ENCODE peak calls at places on chromosomes 3 and 15, in six cellular contexts. P is heart right ventricle; Y is CD8-positive, alpha-beta T cell; Z is left ventricle myocardium inferior; A is thyroid gland; U is upper lobe of right lung. T is an unnamed sample.

GRCh38 chr3:127342735-127343134 is 54.9 kb upstream of the PRR20G start:
- DNase-seq in U (no peak), P (no peak), A (no peak), Y (no peak), Z (no peak), T (no peak)

GRCh38 chr3:185549651-185550111 is 2.7 kb downstream of the LIPH start:
- DNase-seq in P (no peak), Z (no peak), A (no peak), Y (no peak), U (no peak), T (peak; percentile 15)

GRCh38 chr3:106013971-106014370 is 145.2 kb upstream of the CBLB start:
- DNase-seq in Y (no peak), U (no peak), P (no peak), A (no peak), Z (no peak), T (no peak)

GRCh38 chr15:22873204-22873701 is 34.8 kb downstream of the NIPA2 start:
- DNase-seq in P (no peak), Y (no peak), Z (no peak), A (peak; percentile 48), U (no peak), T (peak; percentile 52)

GRCh38 chr15:29838352-29839010 is 16.2 kb upstream of the TJP1 start:
- DNase-seq in A (no peak), U (no peak), P (no peak), Z (no peak), Y (no peak), T (no peak)

GRCh38 chr3:30266536-30266935 is 339.9 kb upstream of the TGFBR2 start:
- DNase-seq in A (no peak), U (no peak), Y (no peak), Z (no peak), P (no peak), T (no peak)

GRCh38 chr15:96549136-96549535 is 218.6 kb downstream of the NR2F2 start:
- DNase-seq in P (no peak), U (no peak), Y (no peak), A (no peak), Z (no peak), T (no peak)

GRCh38 chr15:50355612-50355905 is 561 bp upstream of the GABPB1 start:
- DNase-seq in U (no peak), P (no peak), A (no peak), Z (no peak), Y (no peak), T (no peak)

GRCh38 chr15:95175914-95176658 is 944.7 kb downstream of the MCTP2 start:
- DNase-seq in A (no peak), U (no peak), Z (no peak), Y (no peak), P (no peak), T (no peak)

GRCh38 chr3:164984947-164985346 is 93.3 kb downstream of the SI start:
- DNase-seq in Z (no peak), P (no peak), U (no peak), Y (no peak), A (no peak), T (no peak)

GRCh38 chr15:56001476-56002078 is 8.2 kb upstream of the NEDD4 start:
- DNase-seq in Y (no peak), A (no peak), P (no peak), Z (no peak), U (no peak), T (no peak)

GRCh38 chr3:190877925-190878324 is 15.4 kb upstream of the GMNC start:
- DNase-seq in P (no peak), A (no peak), Y (no peak), U (no peak), Z (no peak), T (no peak)

GRCh38 chr3:44337253-44337652 is 1.3 kb upstream of the TCAIM start:
- DNase-seq in Z (no peak), P (no peak), A (no peak), U (no peak), Y (no peak), T (no peak)

DNA sequence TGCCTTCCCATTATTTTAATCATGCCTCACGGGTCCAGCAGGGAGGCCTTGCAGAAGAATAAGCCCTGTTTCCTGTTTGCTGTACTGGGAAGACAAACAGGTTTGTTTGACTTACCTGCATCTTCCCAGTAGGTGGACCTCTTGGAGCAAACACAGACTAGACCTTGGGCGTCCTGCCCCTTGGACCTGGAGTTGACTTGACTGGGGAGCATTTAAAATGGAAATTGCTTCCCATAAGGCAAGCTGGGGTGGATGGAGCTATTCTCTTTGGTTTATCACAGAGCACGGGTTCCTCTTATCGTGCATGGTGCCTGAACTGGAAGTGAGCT is 151.4 kb downstream of the RPLP1 start:
- DNase-seq in Y (no peak), A (no peak), Z (no peak), U (no peak), P (no peak), T (no peak)
- TF ChIP-seq CTCF in Y (no peak), A (no peak), Z (no peak), U (no peak), P (no peak), T (no peak)

DNA sequence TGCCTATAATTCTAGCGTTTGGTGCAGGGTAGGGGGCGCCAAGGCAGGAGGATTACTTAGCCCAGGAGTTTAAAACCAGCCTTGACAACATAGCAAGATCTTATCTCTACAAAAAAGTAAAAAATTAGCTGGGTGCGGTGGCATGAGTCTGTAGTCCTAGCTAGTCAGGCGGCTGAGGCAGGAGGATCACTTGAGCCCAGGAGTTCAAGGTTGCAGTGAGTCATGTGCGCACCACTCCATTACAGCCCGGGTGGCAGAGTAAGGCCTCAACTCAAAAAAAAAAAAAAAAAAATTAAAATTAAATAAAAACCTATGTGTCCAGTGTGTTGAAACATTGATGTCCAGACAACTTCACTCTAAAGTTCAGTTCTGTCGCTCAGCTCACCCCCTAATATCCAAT is 78.2 kb upstream of the SOX2 start:
- DNase-seq in A (no peak), P (no peak), U (no peak), Z (no peak), Y (no peak), T (no peak)
- H3K36me3 ChIP-seq in A (no peaks in the 10 kb centered on the region), P (no peaks in the 10 kb centered on the region), U (no peaks in the 10 kb centered on the region), Z (no peaks in the 10 kb centered on the region), Y (no peaks in the 10 kb centered on the region), T (no peaks in the 10 kb centered on the region)

GRCh38 chr3:40618158-40618557 is 93.4 kb downstream of the ZNF621 start:
- DNase-seq in Y (no peak), P (no peak), A (no peak), U (no peak), Z (no peak), T (no peak)
- TF ChIP-seq CTCF in Y (no peak), P (no peak), A (no peak), U (no peak), Z (no peak), T (no peak)

GRCh38 chr3:183074881-183075280 is 24.4 kb downstream of the MCCC1 start:
- DNase-seq in Z (no peak), U (no peak), Y (no peak), P (no peak), A (no peak), T (no peak)
- H3K36me3 ChIP-seq in Z (peaks cover 52% of the 10 kb centered on the region), U (peaks cover 37% of the 10 kb centered on the region), Y (no peaks in the 10 kb centered on the region), P (peaks cover 51% of the 10 kb centered on the region), A (peaks cover 19% of the 10 kb centered on the region), T (peaks cover 67% of the 10 kb centered on the region)

GRCh38 chr3:132721479-132722164 is 587 bp downstream of the NPHP3 start:
- DNase-seq in P (peak; percentile 60), Z (peak; percentile 70), A (peak; percentile 75), Y (peak; percentile 46), U (peak; percentile 88), T (peak; percentile 89)
- TF ChIP-seq CTCF in P (peak; percentile 12), Z (peak; percentile 64), A (peak; percentile 15), Y (no peak), U (peak; percentile 38), T (no peak)

GRCh38 chr3:155369735-155370134 is 76.3 kb upstream of the STRIT1 start:
- DNase-seq in Z (no peak), A (no peak), U (no peak), Y (no peak), P (no peak), T (no peak)

GRCh38 chr3:155370198-155370597 is 76.7 kb upstream of the STRIT1 start:
- DNase-seq in P (peak; percentile 62), Z (peak; percentile 68), Y (no peak), U (no peak), A (peak; percentile 77), T (no peak)

GRCh38 chr3:155367510-155367909 is 74.0 kb upstream of the STRIT1 start:
- DNase-seq in P (no peak), Z (no peak), Y (no peak), U (no peak), A (no peak), T (no peak)

GRCh38 chr3:155369244-155369643 is 75.8 kb upstream of the STRIT1 start:
- DNase-seq in Y (no peak), A (no peak), P (no peak), Z (no peak), U (no peak), T (no peak)

DNA sequence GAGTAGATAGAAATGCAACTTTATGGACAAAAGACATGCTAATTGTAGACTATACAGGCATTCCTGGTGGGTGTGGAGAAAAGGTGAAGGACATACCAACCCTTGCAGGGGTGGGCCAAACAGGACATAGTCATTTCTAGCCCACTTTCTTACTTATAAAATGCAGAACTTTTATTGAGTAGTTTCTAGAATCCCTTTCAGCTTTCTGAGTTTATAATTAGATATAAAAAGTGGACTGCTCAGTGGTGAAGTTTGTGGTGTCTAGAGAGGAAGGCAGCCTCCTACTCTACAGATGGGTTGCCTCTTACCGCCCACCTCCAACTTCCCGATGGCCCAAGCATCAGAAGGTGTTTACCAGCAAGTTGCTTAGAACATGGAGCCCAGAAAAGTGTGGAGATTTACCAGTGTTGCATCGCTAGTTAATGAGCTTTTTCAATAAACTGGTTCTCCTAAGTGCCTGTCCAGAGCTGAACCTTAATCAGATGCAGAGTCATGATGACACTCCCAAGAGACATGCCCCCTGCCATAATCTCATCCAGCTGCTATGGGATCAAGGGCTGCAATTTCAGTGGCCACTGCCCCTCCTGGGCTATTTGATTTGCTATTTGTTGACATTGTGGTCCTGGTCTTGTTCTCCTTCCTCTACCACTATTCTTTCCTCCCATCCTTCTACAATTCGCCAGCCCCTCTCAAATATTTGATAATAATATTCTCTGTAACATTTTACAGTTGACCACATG is 77.5 kb upstream of the STRIT1 start:
- DNase-seq in Z (no peak), A (no peak), Y (no peak), P (no peak), U (no peak), T (no peak)
- H3K36me3 ChIP-seq in Z (no peaks in the 10 kb centered on the region), A (no peaks in the 10 kb centered on the region), Y (no peaks in the 10 kb centered on the region), P (no peaks in the 10 kb centered on the region), U (no peaks in the 10 kb centered on the region), T (no peaks in the 10 kb centered on the region)

GRCh38 chr3:152835311-152836102 is 576 bp downstream of the P2RY1 start:
- DNase-seq in Z (peak; percentile 71), Y (no peak), A (peak; percentile 57), U (peak; percentile 91), P (peak; percentile 61), T (peak; percentile 84)
- TF ChIP-seq CTCF in Z (peak; percentile 35), Y (no peak), A (no peak), U (peak; percentile 45), P (no peak), T (no peak)

DNA sequence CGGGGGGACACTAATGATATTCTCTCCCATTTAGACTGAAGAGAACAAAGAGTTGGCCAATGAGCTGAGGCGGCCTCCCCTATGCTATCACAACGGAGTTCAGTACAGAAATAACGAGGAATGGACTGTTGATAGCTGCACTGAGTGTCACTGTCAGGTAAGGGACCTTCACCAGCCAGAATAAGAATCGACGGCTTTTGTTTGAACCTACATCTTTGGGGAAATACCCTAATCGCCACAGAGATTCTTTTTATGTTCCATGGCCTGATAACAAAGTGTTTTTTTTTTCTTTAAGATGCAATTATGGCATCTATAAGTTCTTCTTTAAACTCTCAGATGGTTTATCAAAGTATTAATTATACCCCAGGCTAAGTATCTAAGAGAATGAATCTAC is 3.4 kb downstream of the THBS1 start:
- DNase-seq in U (no peak), Y (no peak), Z (no peak), P (no peak), A (no peak), T (no peak)
- H3K36me3 ChIP-seq in U (peaks cover 70% of the 10 kb centered on the region), Y (no peaks in the 10 kb centered on the region), Z (peaks cover 61% of the 10 kb centered on the region), P (peaks cover 76% of the 10 kb centered on the region), A (peaks cover 8% of the 10 kb centered on the region), T (peaks cover 73% of the 10 kb centered on the region)